ENCODE peak calls at places on chromosomes 7 and 10, in six cellular contexts. O, N, P, B, A and X are unnamed samples.

GRCh38 chr10:126935263-126935946 is 30.2 kb downstream of the DOCK1 start:
- DNase-seq in O (peak), N (no peak), P (no peak), B (peak), A (no peak), X (peak)

GRCh38 chr7:51325231-51325630 is 8.6 kb upstream of the COBL start:
- DNase-seq in O (no peak), N (no peak), P (no peak), B (no peak), A (no peak), X (peak)

GRCh38 chr7:139634087-139634486 is 110.6 kb downstream of the CLEC2L start:
- DNase-seq in O (no peak), N (no peak), P (no peak), B (no peak), A (no peak), X (no peak)

GRCh38 chr10:43133196-43133808 is 4.9 kb upstream of the CSGALNACT2 start:
- DNase-seq in O (no peak), N (no peak), P (no peak), B (no peak), A (no peak), X (no peak)

GRCh38 chr10:31321396-31321941 is 2.5 kb downstream of the ZEB1 start:
- DNase-seq in O (peak), N (no peak), P (no peak), B (no peak), A (peak), X (peak)

GRCh38 chr7:25856056-25856780 is 295.8 kb upstream of the NFE2L3 start:
- DNase-seq in O (peak), N (no peak), P (no peak), B (no peak), A (no peak), X (no peak)

GRCh38 chr10:101438881-101439391 is 85.0 kb downstream of the BTRC start:
- DNase-seq in O (no peak), N (no peak), P (no peak), B (peak), A (no peak), X (peak)

GRCh38 chr7:83677180-83677866 is 28.4 kb upstream of the SEMA3E start:
- DNase-seq in O (peak), N (peak), P (peak), B (peak), A (no peak), X (peak)

GRCh38 chr10:84660340-84661159 is 332.2 kb downstream of the CCSER2 start:
- DNase-seq in O (no peak), N (no peak), P (no peak), B (no peak), A (no peak), X (no peak)

GRCh38 chr10:84665211-84665610 is 336.8 kb downstream of the CCSER2 start:
- DNase-seq in O (no peak), N (no peak), P (no peak), B (no peak), A (no peak), X (no peak)

GRCh38 chr10:84668186-84668763 is 339.9 kb downstream of the CCSER2 start:
- DNase-seq in O (no peak), N (no peak), P (no peak), B (no peak), A (no peak), X (no peak)

GRCh38 chr10:84665883-84666463 is 337.6 kb downstream of the CCSER2 start:
- DNase-seq in O (no peak), N (no peak), P (no peak), B (peak), A (peak), X (peak)
- TF ChIP-seq CTCF in O (peak), N (no peak), P (no peak), B (peak), A (peak), X (peak)

GRCh38 chr10:11175823-11176243 is 158.2 kb downstream of the CELF2 start:
- DNase-seq in O (no peak), N (no peak), P (no peak), B (no peak), A (peak), X (no peak)

GRCh38 chr10:11176746-11177145 is 159.1 kb downstream of the CELF2 start:
- DNase-seq in O (no peak), N (no peak), P (no peak), B (no peak), A (peak), X (no peak)

GRCh38 chr10:11179231-11180105 is 161.8 kb downstream of the CELF2 start:
- DNase-seq in O (no peak), N (no peak), P (no peak), B (no peak), A (peak), X (no peak)

GRCh38 chr10:11178606-11179221 is 161.0 kb downstream of the CELF2 start:
- DNase-seq in O (peak), N (no peak), P (peak), B (no peak), A (peak), X (no peak)

DNA sequence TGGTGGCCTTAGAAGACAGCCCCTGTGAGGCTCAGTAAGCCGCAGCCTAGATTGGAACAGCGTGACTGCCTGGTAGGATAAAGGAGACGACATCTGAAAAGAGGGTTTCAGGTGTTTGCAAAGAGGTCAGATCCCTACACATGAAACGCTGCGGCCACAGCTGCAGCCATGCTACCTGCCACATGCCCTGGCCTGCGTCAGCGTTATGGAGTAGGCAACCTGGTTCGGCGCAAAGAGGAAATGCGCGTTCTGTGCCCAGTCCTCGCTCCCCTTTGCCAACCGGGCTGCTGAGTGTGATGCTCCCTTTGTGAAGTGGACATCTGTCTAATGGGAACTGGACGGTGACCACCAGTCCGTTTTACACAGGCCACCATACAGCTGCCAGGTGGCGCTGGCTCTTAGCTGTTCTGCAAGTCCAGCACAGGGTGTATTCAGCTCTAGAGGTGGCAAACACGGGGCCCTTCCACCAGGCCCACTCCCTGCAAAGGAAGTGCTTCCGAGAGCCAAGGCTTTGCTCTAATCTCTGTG is 160.3 kb downstream of the CELF2 start:
- DNase-seq in O (no peak), N (peak), P (no peak), B (no peak), A (peak), X (no peak)
- TF ChIP-seq CTCF in O (no peak), N (no peak), P (no peak), B (no peak), A (peak), X (no peak)

DNA sequence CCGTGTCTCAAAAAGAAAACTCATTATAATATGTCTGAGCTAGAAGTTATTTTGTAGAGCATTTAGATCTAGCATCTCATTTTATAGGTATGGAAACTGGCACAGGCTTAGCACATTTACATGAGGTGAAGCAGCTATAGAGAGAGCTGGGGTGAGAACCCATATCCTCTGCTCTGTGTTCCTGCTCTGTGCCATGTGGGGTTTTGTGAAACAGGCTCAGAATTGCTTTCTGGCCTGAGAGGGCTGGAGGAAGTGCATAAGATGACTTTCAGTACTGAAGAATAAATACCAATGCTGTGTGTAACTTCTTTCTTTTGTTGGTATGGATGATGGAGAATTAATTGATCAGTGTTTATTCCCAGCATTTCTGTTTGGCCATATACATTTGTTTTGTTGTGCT is 159.1 kb downstream of the LRRC4 start:
- DNase-seq in O (no peak), N (no peak), P (no peak), B (no peak), A (peak), X (no peak)
- TF ChIP-seq CTCF in O (no peak), N (no peak), P (no peak), B (no peak), A (no peak), X (no peak)

GRCh38 chr7:69632280-69632679 is 34.0 kb downstream of the AUTS2 start:
- DNase-seq in O (no peak), N (no peak), P (no peak), B (no peak), A (no peak), X (no peak)
- TF ChIP-seq CTCF in O (no peak), N (no peak), P (no peak), B (no peak), A (no peak), X (no peak)

GRCh38 chr10:6917125-6917524 is 337.0 kb upstream of the PRKCQ start:
- DNase-seq in O (peak), N (no peak), P (no peak), B (no peak), A (no peak), X (no peak)

GRCh38 chr10:6916601-6917000 is 336.5 kb upstream of the PRKCQ start:
- DNase-seq in O (peak), N (no peak), P (no peak), B (no peak), A (peak), X (no peak)

GRCh38 chr10:6918305-6918704 is 338.2 kb upstream of the PRKCQ start:
- DNase-seq in O (peak), N (no peak), P (no peak), B (no peak), A (peak), X (no peak)

GRCh38 chr10:6920072-6921019 is 340.3 kb upstream of the PRKCQ start:
- DNase-seq in O (peak), N (peak), P (no peak), B (peak), A (peak), X (peak)

GRCh38 chr10:6919077-6919476 is 339.0 kb upstream of the PRKCQ start:
- DNase-seq in O (no peak), N (no peak), P (no peak), B (no peak), A (no peak), X (no peak)
- TF ChIP-seq CTCF in O (no peak), N (no peak), P (no peak), B (no peak), A (no peak), X (no peak)

GRCh38 chr10:79397575-79398303 is 47.7 kb downstream of the ZCCHC24 start:
- DNase-seq in O (peak), N (peak), P (peak), B (no peak), A (no peak), X (no peak)
- TF ChIP-seq CTCF in O (no peak), N (no peak), P (no peak), B (no peak), A (no peak), X (no peak)

GRCh38 chr7:138027100-138027499 is 25.2 kb upstream of the CREB3L2 start:
- DNase-seq in O (no peak), N (no peak), P (no peak), B (no peak), A (no peak), X (no peak)

GRCh38 chr7:138024334-138024691 is 22.4 kb upstream of the CREB3L2 start:
- DNase-seq in O (no peak), N (no peak), P (no peak), B (no peak), A (no peak), X (no peak)

GRCh38 chr7:138023618-138024333 is 21.9 kb upstream of the CREB3L2 start:
- DNase-seq in O (no peak), N (no peak), P (no peak), B (no peak), A (peak), X (no peak)

GRCh38 chr7:138025215-138026186 is 23.6 kb upstream of the CREB3L2 start:
- DNase-seq in O (no peak), N (no peak), P (no peak), B (peak), A (no peak), X (no peak)

DNA sequence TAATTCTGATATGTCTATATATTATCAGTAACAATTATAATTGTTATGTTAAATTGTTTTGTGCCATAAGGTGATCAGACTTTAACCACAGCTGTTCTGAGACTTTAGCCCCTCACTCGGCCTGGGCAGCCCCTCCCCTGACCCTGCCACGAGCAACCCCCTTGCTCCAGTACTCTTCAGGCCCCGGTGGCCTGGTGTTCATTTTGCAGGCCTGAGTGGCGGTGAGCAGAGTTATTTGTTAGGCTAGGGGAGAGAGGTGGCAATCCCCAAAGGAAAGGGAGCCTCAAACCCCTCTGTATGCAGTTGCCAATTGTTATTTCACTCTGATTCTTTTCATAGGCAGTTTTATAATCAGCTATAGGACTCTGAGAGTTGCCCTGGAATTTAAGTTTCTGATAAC is 22.9 kb upstream of the CREB3L2 start:
- DNase-seq in O (no peak), N (no peak), P (no peak), B (no peak), A (no peak), X (no peak)
- TF ChIP-seq CTCF in O (no peak), N (no peak), P (no peak), B (no peak), A (no peak), X (no peak)